ENCODE peak calls at places on chromosomes 11 and 22, in eight cellular contexts. One of them, this sample, is unnamed.

GRCh38 chr22:46958191-46958590 is 195.7 kb downstream of the TBC1D22A start:
- DNase-seq in GM23248: no peak
- DNase-seq in stimulated activated CD4-positive, alpha-beta T cell treated with anti-CD3 and anti-CD28 coated beads, TNF-alpha, amount 100 ng/mL, for 1 hour: no peak
- DNase-seq in effector CD4-positive, alpha-beta T cell: no peak
- DNase-seq in GM04504: no peak
- DNase-seq in putamen: no peak
- DNase-seq in Right ventricle myocardium superior: no peak
- DNase-seq in EL: no peak
- DNase-seq in this sample: no peak

GRCh38 chr11:102783720-102784119 is 3.3 kb upstream of the MMP10 start:
- DNase-seq in GM23248: no peak
- DNase-seq in Right ventricle myocardium superior: no peak
- DNase-seq in putamen: no peak
- DNase-seq in stimulated activated CD4-positive, alpha-beta T cell treated with anti-CD3 and anti-CD28 coated beads, TNF-alpha, amount 100 ng/mL, for 1 hour: no peak
- DNase-seq in effector CD4-positive, alpha-beta T cell: no peak
- DNase-seq in GM04504: no peak
- DNase-seq in EL: no peak
- DNase-seq in this sample: no peak

GRCh38 chr11:6608726-6609501 is 3.1 kb downstream of the TAF10 start:
- DNase-seq in Right ventricle myocardium superior: no peak
- DNase-seq in effector CD4-positive, alpha-beta T cell: no peak
- DNase-seq in stimulated activated CD4-positive, alpha-beta T cell treated with anti-CD3 and anti-CD28 coated beads, TNF-alpha, amount 100 ng/mL, for 1 hour: no peak
- DNase-seq in EL: no peak
- DNase-seq in GM23248: no peak
- DNase-seq in GM04504: no peak
- DNase-seq in putamen: no peak
- DNase-seq in this sample: peak

GRCh38 chr11:11931461-11932055 is 76.9 kb downstream of the DKK3 start:
- DNase-seq in Right ventricle myocardium superior: no peak
- DNase-seq in effector CD4-positive, alpha-beta T cell: no peak
- DNase-seq in GM04504: peak
- DNase-seq in stimulated activated CD4-positive, alpha-beta T cell treated with anti-CD3 and anti-CD28 coated beads, TNF-alpha, amount 100 ng/mL, for 1 hour: no peak
- DNase-seq in putamen: peak
- DNase-seq in EL: peak
- DNase-seq in GM23248: peak
- DNase-seq in this sample: no peak

GRCh38 chr22:31836010-31836409 is 82.2 kb downstream of the DEPDC5 start:
- DNase-seq in putamen: no peak
- DNase-seq in Right ventricle myocardium superior: no peak
- DNase-seq in EL: no peak
- DNase-seq in GM23248: no peak
- DNase-seq in stimulated activated CD4-positive, alpha-beta T cell treated with anti-CD3 and anti-CD28 coated beads, TNF-alpha, amount 100 ng/mL, for 1 hour: no peak
- DNase-seq in effector CD4-positive, alpha-beta T cell: no peak
- DNase-seq in GM04504: no peak
- DNase-seq in this sample: no peak

GRCh38 chr11:128506999-128507591 is 80.3 kb downstream of the ETS1 start:
- DNase-seq in putamen: no peak
- DNase-seq in effector CD4-positive, alpha-beta T cell: peak
- DNase-seq in Right ventricle myocardium superior: peak
- DNase-seq in stimulated activated CD4-positive, alpha-beta T cell treated with anti-CD3 and anti-CD28 coated beads, TNF-alpha, amount 100 ng/mL, for 1 hour: no peak
- DNase-seq in GM04504: peak
- DNase-seq in EL: peak
- DNase-seq in GM23248: peak
- DNase-seq in this sample: peak

GRCh38 chr11:31810779-31811647 is at the start of gene PAX6:
- DNase-seq in GM04504: peak
- DNase-seq in effector CD4-positive, alpha-beta T cell: no peak
- DNase-seq in stimulated activated CD4-positive, alpha-beta T cell treated with anti-CD3 and anti-CD28 coated beads, TNF-alpha, amount 100 ng/mL, for 1 hour: no peak
- DNase-seq in Right ventricle myocardium superior: peak
- DNase-seq in EL: peak
- DNase-seq in GM23248: peak
- DNase-seq in putamen: peak
- DNase-seq in this sample: peak

GRCh38 chr11:97743205-97743742 is 1277.5 kb upstream of the CNTN5 start:
- DNase-seq in EL: no peak
- DNase-seq in GM04504: no peak
- DNase-seq in putamen: no peak
- DNase-seq in GM23248: no peak
- DNase-seq in stimulated activated CD4-positive, alpha-beta T cell treated with anti-CD3 and anti-CD28 coated beads, TNF-alpha, amount 100 ng/mL, for 1 hour: no peak
- DNase-seq in effector CD4-positive, alpha-beta T cell: no peak
- DNase-seq in Right ventricle myocardium superior: no peak
- DNase-seq in this sample: no peak

GRCh38 chr11:26649884-26650283 is 72.0 kb downstream of the SLC5A12 start:
- DNase-seq in putamen: peak
- DNase-seq in GM04504: peak
- DNase-seq in EL: peak
- DNase-seq in Right ventricle myocardium superior: no peak
- DNase-seq in stimulated activated CD4-positive, alpha-beta T cell treated with anti-CD3 and anti-CD28 coated beads, TNF-alpha, amount 100 ng/mL, for 1 hour: no peak
- DNase-seq in GM23248: peak
- DNase-seq in effector CD4-positive, alpha-beta T cell: no peak
- DNase-seq in this sample: no peak

GRCh38 chr11:114019574-114019973 is 39.9 kb upstream of the ZBTB16 start:
- DNase-seq in Right ventricle myocardium superior: no peak
- DNase-seq in GM04504: no peak
- DNase-seq in effector CD4-positive, alpha-beta T cell: no peak
- DNase-seq in stimulated activated CD4-positive, alpha-beta T cell treated with anti-CD3 and anti-CD28 coated beads, TNF-alpha, amount 100 ng/mL, for 1 hour: no peak
- DNase-seq in GM23248: no peak
- DNase-seq in putamen: no peak
- DNase-seq in EL: no peak
- DNase-seq in this sample: no peak

GRCh38 chr11:20070459-20070858 is 89.8 kb downstream of the DBX1 start:
- DNase-seq in stimulated activated CD4-positive, alpha-beta T cell treated with anti-CD3 and anti-CD28 coated beads, TNF-alpha, amount 100 ng/mL, for 1 hour: no peak
- DNase-seq in effector CD4-positive, alpha-beta T cell: no peak
- DNase-seq in EL: no peak
- DNase-seq in Right ventricle myocardium superior: no peak
- DNase-seq in GM23248: no peak
- DNase-seq in putamen: no peak
- DNase-seq in GM04504: no peak
- DNase-seq in this sample: no peak

GRCh38 chr22:46198274-46198673 is 47.9 kb downstream of the PPARA start:
- DNase-seq in EL: no peak
- DNase-seq in GM23248: no peak
- DNase-seq in stimulated activated CD4-positive, alpha-beta T cell treated with anti-CD3 and anti-CD28 coated beads, TNF-alpha, amount 100 ng/mL, for 1 hour: no peak
- DNase-seq in Right ventricle myocardium superior: no peak
- DNase-seq in putamen: no peak
- DNase-seq in effector CD4-positive, alpha-beta T cell: no peak
- DNase-seq in GM04504: no peak
- DNase-seq in this sample: no peak

GRCh38 chr11:76808158-76808557 is 25.0 kb downstream of the TSKU start:
- DNase-seq in effector CD4-positive, alpha-beta T cell: no peak
- DNase-seq in GM04504: no peak
- DNase-seq in GM23248: no peak
- DNase-seq in Right ventricle myocardium superior: no peak
- DNase-seq in putamen: no peak
- DNase-seq in EL: no peak
- DNase-seq in stimulated activated CD4-positive, alpha-beta T cell treated with anti-CD3 and anti-CD28 coated beads, TNF-alpha, amount 100 ng/mL, for 1 hour: no peak
- DNase-seq in this sample: peak

GRCh38 chr22:22921575-22921974 is 34.0 kb downstream of the IGLL5 start:
- DNase-seq in Right ventricle myocardium superior: no peak
- DNase-seq in EL: no peak
- DNase-seq in GM04504: no peak
- DNase-seq in effector CD4-positive, alpha-beta T cell: no peak
- DNase-seq in stimulated activated CD4-positive, alpha-beta T cell treated with anti-CD3 and anti-CD28 coated beads, TNF-alpha, amount 100 ng/mL, for 1 hour: no peak
- DNase-seq in GM23248: no peak
- DNase-seq in putamen: no peak
- DNase-seq in this sample: no peak

GRCh38 chr11:16555956-16556355 is 182.5 kb upstream of the C11orf58 start:
- DNase-seq in stimulated activated CD4-positive, alpha-beta T cell treated with anti-CD3 and anti-CD28 coated beads, TNF-alpha, amount 100 ng/mL, for 1 hour: no peak
- DNase-seq in GM04504: no peak
- DNase-seq in EL: no peak
- DNase-seq in effector CD4-positive, alpha-beta T cell: no peak
- DNase-seq in putamen: no peak
- DNase-seq in Right ventricle myocardium superior: no peak
- DNase-seq in GM23248: no peak
- DNase-seq in this sample: no peak

GRCh38 chr11:116503216-116504160 is 269.3 kb downstream of the BUD13 start:
- DNase-seq in EL: no peak
- DNase-seq in putamen: no peak
- DNase-seq in stimulated activated CD4-positive, alpha-beta T cell treated with anti-CD3 and anti-CD28 coated beads, TNF-alpha, amount 100 ng/mL, for 1 hour: no peak
- DNase-seq in GM23248: no peak
- DNase-seq in effector CD4-positive, alpha-beta T cell: no peak
- DNase-seq in GM04504: no peak
- DNase-seq in Right ventricle myocardium superior: no peak
- DNase-seq in this sample: no peak

GRCh38 chr22:39617761-39618757 is 47.5 kb downstream of the CACNA1I start:
- DNase-seq in effector CD4-positive, alpha-beta T cell: no peak
- DNase-seq in stimulated activated CD4-positive, alpha-beta T cell treated with anti-CD3 and anti-CD28 coated beads, TNF-alpha, amount 100 ng/mL, for 1 hour: no peak
- DNase-seq in GM23248: no peak
- DNase-seq in GM04504: no peak
- DNase-seq in Right ventricle myocardium superior: no peak
- DNase-seq in putamen: peak
- DNase-seq in EL: no peak
- DNase-seq in this sample: no peak

GRCh38 chr11:18731949-18732821 is 6.2 kb upstream of the IGSF22 start:
- DNase-seq in effector CD4-positive, alpha-beta T cell: peak
- DNase-seq in stimulated activated CD4-positive, alpha-beta T cell treated with anti-CD3 and anti-CD28 coated beads, TNF-alpha, amount 100 ng/mL, for 1 hour: peak
- DNase-seq in GM23248: peak
- DNase-seq in EL: peak
- DNase-seq in GM04504: no peak
- DNase-seq in Right ventricle myocardium superior: peak
- DNase-seq in putamen: no peak
- DNase-seq in this sample: no peak

GRCh38 chr11:120520091-120520822 is 8.7 kb downstream of the GRIK4 start:
- DNase-seq in GM23248: no peak
- DNase-seq in GM04504: no peak
- DNase-seq in Right ventricle myocardium superior: no peak
- DNase-seq in effector CD4-positive, alpha-beta T cell: no peak
- DNase-seq in stimulated activated CD4-positive, alpha-beta T cell treated with anti-CD3 and anti-CD28 coated beads, TNF-alpha, amount 100 ng/mL, for 1 hour: no peak
- DNase-seq in EL: no peak
- DNase-seq in putamen: no peak
- DNase-seq in this sample: no peak

GRCh38 chr11:41522899-41523672 is 63.6 kb upstream of the LRRC4C start:
- DNase-seq in GM04504: peak
- DNase-seq in stimulated activated CD4-positive, alpha-beta T cell treated with anti-CD3 and anti-CD28 coated beads, TNF-alpha, amount 100 ng/mL, for 1 hour: no peak
- DNase-seq in Right ventricle myocardium superior: no peak
- DNase-seq in effector CD4-positive, alpha-beta T cell: no peak
- DNase-seq in EL: no peak
- DNase-seq in GM23248: no peak
- DNase-seq in putamen: no peak
- DNase-seq in this sample: no peak

GRCh38 chr22:49502126-49502826 is 325.4 kb downstream of the BRD1 start:
- DNase-seq in stimulated activated CD4-positive, alpha-beta T cell treated with anti-CD3 and anti-CD28 coated beads, TNF-alpha, amount 100 ng/mL, for 1 hour: no peak
- DNase-seq in GM04504: no peak
- DNase-seq in Right ventricle myocardium superior: no peak
- DNase-seq in GM23248: no peak
- DNase-seq in effector CD4-positive, alpha-beta T cell: no peak
- DNase-seq in EL: no peak
- DNase-seq in putamen: no peak
- DNase-seq in this sample: no peak